ENCODE peak calls at places on chromosome 7, in six cellular contexts. H is fibroblast of lung, O is lower lobe of right lung, X is H1, U is WERI-Rb-1, B is ovary. E is an unnamed sample. For H3K9me3, the result is how much of the 10 kb centered on the place peaks cover.

GRCh38 chr7:47991741-47992311 is 12.4 kb upstream of the HUS1 start:
- DNase-seq in H (peak), O (peak), X (peak), U (peak), B (peak), E (peak)

GRCh38 chr7:91342402-91342801 is 78.2 kb downstream of the FZD1 start:
- DNase-seq in H (no peak), O (no peak), X (no peak), U (no peak), B (no peak), E (no peak)

GRCh38 chr7:28623863-28624262 is 211.5 kb downstream of the CREB5 start:
- DNase-seq in H (no peak), O (no peak), X (no peak), U (no peak), B (no peak), E (no peak)

GRCh38 chr7:142871260-142872105 is 14.1 kb downstream of the TRPV6 start:
- DNase-seq in H (no peak), O (no peak), X (no peak), U (no peak), B (no peak), E (no peak)

GRCh38 chr7:100865971-100866720 is 1.0 kb upstream of the TRIP6 start:
- DNase-seq in H (peak), O (peak), X (no peak), U (no peak), B (peak), E (no peak)

GRCh38 chr7:88312061-88312663 is 5.5 kb upstream of the STEAP4 start:
- DNase-seq in H (peak), O (no peak), X (no peak), U (no peak), B (no peak), E (no peak)

GRCh38 chr7:77657427-77658331 is 38.6 kb upstream of the RSBN1L start:
- DNase-seq in H (peak), O (no peak), X (no peak), U (no peak), B (no peak), E (peak)

GRCh38 chr7:44212018-44212417 is 11.2 kb downstream of the YKT6 start:
- DNase-seq in H (no peak), O (no peak), X (no peak), U (no peak), B (no peak), E (no peak)

GRCh38 chr7:106858618-106859532 is 6.2 kb upstream of the PIK3CG start:
- DNase-seq in H (no peak), O (peak), X (no peak), U (peak), B (peak), E (peak)

GRCh38 chr7:28435732-28436378 is 23.5 kb downstream of the CREB5 start:
- DNase-seq in H (no peak), O (no peak), X (peak), U (no peak), B (no peak), E (no peak)

GRCh38 chr7:44375926-44376342 is 50.5 kb upstream of the CAMK2B start:
- DNase-seq in H (no peak), O (no peak), X (no peak), U (no peak), B (no peak), E (no peak)

GRCh38 chr7:32477649-32477980 is 12.6 kb downstream of the LSM5 start:
- DNase-seq in H (no peak), O (no peak), X (no peak), U (no peak), B (no peak), E (no peak)

GRCh38 chr7:87624628-87625027 is 3.6 kb upstream of the RUNDC3B start:
- DNase-seq in H (no peak), O (no peak), X (no peak), U (no peak), B (no peak), E (no peak)

GRCh38 chr7:157595086-157595855 is 258.5 kb downstream of the DNAJB6 start:
- DNase-seq in H (no peak), O (no peak), X (no peak), U (no peak), B (no peak), E (no peak)

DNA sequence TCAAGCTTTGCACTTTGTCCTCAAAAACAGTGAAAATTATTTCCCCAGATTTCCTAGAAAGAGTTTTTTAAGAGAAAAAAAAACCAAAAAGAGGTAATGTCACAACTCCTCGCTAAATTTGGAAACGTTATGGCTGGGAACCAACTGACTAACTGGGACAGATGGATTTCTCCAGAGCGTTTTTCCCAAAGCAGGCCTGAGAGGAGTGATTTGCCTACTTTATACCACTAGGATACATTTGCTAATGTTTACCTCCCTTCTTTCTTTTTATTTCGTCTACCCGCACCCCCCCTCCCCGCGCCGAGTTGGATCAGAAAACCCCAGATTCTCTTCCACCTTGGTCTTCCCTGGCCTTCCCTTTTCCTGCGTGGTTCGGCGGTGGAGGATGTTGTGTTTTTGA is 7.2 kb downstream of the CPA2 start:
- DNase-seq in H (peak), O (no peak), X (no peak), U (no peak), B (peak), E (peak)
- TF ChIP-seq CTCF in H (peak), O (no peak), X (no peak), U (no peak), B (peak), E (peak)

GRCh38 chr7:50798126-50798525 is 15.4 kb upstream of the GRB10 start:
- DNase-seq in H (peak), O (no peak), X (no peak), U (no peak), B (no peak), E (no peak)

GRCh38 chr7:50795831-50796230 is 13.1 kb upstream of the GRB10 start:
- DNase-seq in H (no peak), O (no peak), X (no peak), U (no peak), B (no peak), E (no peak)

GRCh38 chr7:50803359-50804337 is 21.0 kb upstream of the GRB10 start:
- DNase-seq in H (peak), O (no peak), X (no peak), U (no peak), B (no peak), E (no peak)

GRCh38 chr7:50801907-50802306 is 19.2 kb upstream of the GRB10 start:
- DNase-seq in H (no peak), O (no peak), X (no peak), U (no peak), B (no peak), E (no peak)

DNA sequence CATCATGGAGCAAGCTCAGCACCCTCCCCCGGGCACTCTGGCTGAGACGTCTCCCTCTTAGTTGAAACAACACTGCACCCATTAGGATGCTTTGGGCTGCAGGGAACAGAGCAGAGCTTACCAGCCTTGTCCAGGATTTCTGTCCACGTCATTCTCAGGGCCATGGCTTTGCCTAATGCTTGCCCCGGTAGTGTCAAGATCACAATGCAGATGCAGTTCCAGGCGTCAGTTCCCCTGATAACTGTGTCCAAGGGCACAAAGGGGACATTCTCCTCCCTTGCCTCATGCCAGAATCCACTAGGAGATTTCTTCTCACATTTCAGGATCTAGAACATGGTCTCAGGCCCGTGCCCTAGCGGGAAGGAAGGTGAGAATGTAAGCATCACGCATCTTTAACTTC is 17.2 kb upstream of the GRB10 start:
- DNase-seq in H (no peak), O (no peak), X (no peak), U (no peak), B (no peak), E (no peak)
- H3K9me3 ChIP-seq in H (under half), O (under half), X (under half), U (under half), B (under half), E (under half)

GRCh38 chr7:110283056-110283455 is 807.9 kb upstream of the LRRN3 start:
- DNase-seq in H (no peak), O (no peak), X (no peak), U (no peak), B (no peak), E (no peak)

DNA sequence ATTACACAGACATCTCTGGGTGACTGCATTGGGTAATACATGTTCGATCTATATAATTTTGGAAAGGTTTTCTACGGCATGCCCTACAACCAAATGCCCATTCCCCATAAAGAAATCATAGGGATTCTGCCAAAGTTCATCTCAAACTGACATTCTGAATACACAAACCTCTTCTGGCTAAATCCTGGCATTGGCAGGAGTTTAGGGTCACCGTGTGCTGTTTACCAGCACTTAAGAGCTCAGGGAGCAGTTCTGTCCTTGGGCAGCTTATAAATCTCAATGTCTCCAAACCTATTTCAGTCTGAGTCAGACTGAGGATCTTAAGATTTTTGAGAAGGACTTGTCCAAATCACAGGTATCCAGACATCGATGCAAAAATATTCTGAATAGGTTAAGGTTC is 809.6 kb upstream of the LRRN3 start:
- DNase-seq in H (no peak), O (no peak), X (no peak), U (no peak), B (no peak), E (no peak)
- H3K27ac ChIP-seq in H (no peak), O (no peak), X (no peak), U (no peak), B (no peak), E (no peak)

GRCh38 chr7:75968561-75969001 is 25.8 kb downstream of the TMEM120A start:
- DNase-seq in H (no peak), O (no peak), X (no peak), U (no peak), B (no peak), E (no peak)

GRCh38 chr7:75969704-75970498 is 24.5 kb downstream of the TMEM120A start:
- DNase-seq in H (no peak), O (no peak), X (no peak), U (no peak), B (no peak), E (no peak)

GRCh38 chr7:75969182-75969581 is 25.2 kb downstream of the TMEM120A start:
- DNase-seq in H (no peak), O (no peak), X (no peak), U (no peak), B (peak), E (no peak)

GRCh38 chr7:75971309-75971960 is 23.0 kb downstream of the TMEM120A start:
- DNase-seq in H (no peak), O (no peak), X (no peak), U (no peak), B (no peak), E (no peak)

GRCh38 chr7:75971961-75972763 is 22.2 kb downstream of the TMEM120A start:
- DNase-seq in H (no peak), O (peak), X (no peak), U (no peak), B (no peak), E (peak)
- TF ChIP-seq CTCF in H (no peak), O (no peak), X (peak), U (peak), B (no peak), E (peak)

DNA sequence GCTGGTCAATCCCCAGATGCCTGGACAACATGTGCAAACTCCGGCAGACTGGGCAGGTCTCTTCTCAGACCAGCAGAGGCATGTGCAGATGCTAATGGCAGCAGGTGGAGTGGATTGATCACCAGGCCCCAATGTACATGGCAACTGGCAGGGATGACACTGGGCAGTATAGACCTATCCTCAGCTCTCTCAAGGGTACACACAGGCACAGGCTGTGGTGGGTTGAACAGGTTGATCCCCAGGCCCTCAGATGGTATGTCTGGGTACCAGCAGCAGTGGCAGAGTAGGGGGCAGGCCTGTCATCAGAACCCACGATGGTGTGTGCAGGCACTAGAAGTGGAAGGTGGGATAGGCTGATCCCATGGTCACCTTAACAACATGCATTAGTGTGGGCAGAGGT is 98.7 kb downstream of the LANCL2 start:
- DNase-seq in H (no peak), O (no peak), X (no peak), U (no peak), B (no peak), E (no peak)
- H3K9me3 ChIP-seq in H (under half), O (under half), X (under half), U (under half), B (under half), E (under half)

GRCh38 chr7:131111081-131111576 is 216.5 kb upstream of the MKLN1 start:
- DNase-seq in H (peak), O (no peak), X (no peak), U (peak), B (peak), E (peak)
- H3K27ac ChIP-seq in H (peak), O (peak), X (no peak), U (no peak), B (no peak), E (no peak)

DNA sequence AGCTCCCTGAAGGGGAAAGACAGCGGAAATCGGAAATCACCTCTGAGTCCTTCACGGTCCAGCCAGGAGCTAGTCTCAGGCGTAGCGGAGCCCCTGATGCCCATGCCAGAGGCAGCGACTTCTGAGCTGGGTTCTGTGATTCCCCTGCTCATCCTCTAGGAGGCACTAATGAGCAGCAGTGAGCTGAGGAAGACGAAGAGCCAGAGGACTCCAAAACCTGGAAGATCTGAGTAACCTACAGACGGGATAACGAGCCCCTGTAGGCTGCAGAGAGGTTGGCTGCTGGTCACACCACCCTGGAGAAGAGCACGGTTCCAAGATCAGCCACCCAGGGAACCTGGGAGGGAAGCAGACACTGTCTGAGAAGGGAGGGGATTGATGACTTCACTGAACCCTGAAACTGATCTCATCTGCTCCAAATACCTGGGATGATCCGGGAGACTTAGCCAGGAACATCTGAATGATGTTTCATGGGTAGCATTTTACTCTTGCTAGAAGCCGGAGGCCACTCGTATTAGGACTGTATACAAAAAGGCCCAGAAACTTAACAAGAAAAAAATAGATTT is 304.1 kb downstream of the PAXIP1 start:
- DNase-seq in H (peak), O (no peak), X (peak), U (no peak), B (no peak), E (peak)
- TF ChIP-seq CTCF in H (no peak), O (peak), X (peak), U (peak), B (no peak), E (no peak)

GRCh38 chr7:423312-424260 is 96.1 kb downstream of the PDGFA start:
- DNase-seq in H (no peak), O (peak), X (no peak), U (no peak), B (no peak), E (no peak)
- H3K9me3 ChIP-seq in H (under half), O (under half), X (under half), U (under half), B (under half), E (under half)

GRCh38 chr7:134527979-134528371 is 608 bp downstream of the AKR1B10 start:
- DNase-seq in H (peak), O (no peak), X (no peak), U (peak), B (peak), E (peak)
- H3K27ac ChIP-seq in H (no peak), O (no peak), X (no peak), U (peak), B (no peak), E (no peak)

GRCh38 chr7:120856198-120856597 is 1.7 kb downstream of the TSPAN12 start:
- DNase-seq in H (no peak), O (no peak), X (no peak), U (no peak), B (no peak), E (no peak)

GRCh38 chr7:120858299-120858636 is 324 bp upstream of the TSPAN12 start:
- DNase-seq in H (no peak), O (no peak), X (no peak), U (no peak), B (no peak), E (no peak)

GRCh38 chr7:120857558-120858298 is at the start of gene TSPAN12:
- DNase-seq in H (peak), O (peak), X (peak), U (peak), B (peak), E (peak)

GRCh38 chr7:120860151-120860550 is 2.2 kb upstream of the TSPAN12 start:
- DNase-seq in H (no peak), O (no peak), X (no peak), U (no peak), B (no peak), E (no peak)

GRCh38 chr7:120856621-120857352 is 1.2 kb downstream of the TSPAN12 start:
- DNase-seq in H (peak), O (peak), X (peak), U (peak), B (peak), E (peak)
- TF ChIP-seq CTCF in H (no peak), O (no peak), X (peak), U (peak), B (no peak), E (no peak)